ENCODE peak calls at places on chromosome 12, in seven cellular contexts. O is tibial artery; P is CD4-positive, alpha-beta T cell; D is activated CD8-positive, alpha-beta T cell treated with anti-CD3 and anti-CD28 coated beads for 36 hours; I is K562; N is H1; S is fibroblast of the aortic adventitia. A is an unnamed sample.

GRCh38 chr12:24560867-24561266 is 388.0 kb downstream of the BCAT1 start:
- DNase-seq in O (peak; percentile 67), I (no peak), S (peak; percentile 15), D (no peak), P (no peak), N (no peak), A (no peak)

GRCh38 chr12:2288001-2288400 is 235.2 kb downstream of the CACNA1C start:
- DNase-seq in S (peak; percentile 56), I (no peak), D (no peak), P (no peak), O (peak; percentile 66), N (no peak), A (no peak)

GRCh38 chr12:7705846-7706245 is 5.4 kb upstream of the DPPA3 start:
- DNase-seq in N (no peak), I (no peak), S (no peak), O (no peak), P (no peak), D (no peak), A (no peak)

GRCh38 chr12:75765170-75766059 is 254.0 kb upstream of the KRR1 start:
- DNase-seq in O (no peak), N (no peak), P (no peak), D (no peak), S (no peak), I (no peak), A (no peak)

GRCh38 chr12:5614206-5614605 is 182.3 kb downstream of the NTF3 start:
- DNase-seq in I (no peak), O (no peak), D (no peak), P (no peak), S (no peak), N (no peak), A (no peak)

GRCh38 chr12:2258035-2258434 is 205.2 kb downstream of the CACNA1C start:
- DNase-seq in D (no peak), I (no peak), P (no peak), S (peak; percentile 50), O (no peak), N (no peak), A (no peak)

GRCh38 chr12:104957388-104958008 is 592 bp downstream of the SLC41A2 start:
- DNase-seq in N (no peak), O (no peak), S (no peak), I (peak; percentile 19), P (peak; percentile 13), D (peak; percentile 49), A (no peak)

GRCh38 chr12:16165506-16165905 is 112.0 kb downstream of the SLC15A5 start:
- DNase-seq in I (no peak), P (no peak), S (peak; percentile 75), N (peak; percentile 5), D (peak; percentile 3), O (peak; percentile 66), A (peak; percentile 34)

GRCh38 chr12:104137175-104137901 is 672 bp downstream of the NFYB start:
- DNase-seq in I (peak; percentile 53), P (peak; percentile 18), O (peak; percentile 67), D (peak; percentile 69), N (no peak), S (peak; percentile 41), A (peak; percentile 48)

GRCh38 chr12:7099290-7099996 is 7.2 kb upstream of the C1R start:
- DNase-seq in D (no peak), N (no peak), I (no peak), O (peak; percentile 58), P (no peak), S (no peak), A (no peak)

GRCh38 chr12:124286414-124286813 is 8.5 kb upstream of the RFLNA start:
- DNase-seq in O (no peak), S (no peak), D (no peak), N (no peak), I (no peak), P (no peak), A (no peak)

GRCh38 chr12:252634-253033 is 10.0 kb downstream of the SLC6A13 start:
- DNase-seq in I (no peak), O (no peak), P (no peak), S (no peak), D (no peak), N (no peak), A (no peak)

GRCh38 chr12:58148405-58148804 is 207.0 kb downstream of the ATP23 start:
- DNase-seq in O (no peak), N (no peak), I (no peak), S (peak; percentile 19), D (no peak), P (no peak), A (peak; percentile 4)

GRCh38 chr12:93683410-93683809 is 6.2 kb downstream of the CRADD start:
- DNase-seq in S (no peak), P (no peak), D (no peak), N (no peak), O (no peak), I (no peak), A (no peak)
- TF ChIP-seq CTCF in S (no peak), P (no peak), D (no peak), N (no peak), O (no peak), I (no peak), A (no peak)

GRCh38 chr12:94245984-94246383 is 97.6 kb downstream of the PLXNC1 start:
- DNase-seq in S (no peak), O (no peak), I (no peak), D (no peak), N (no peak), P (no peak), A (no peak)

GRCh38 chr12:94248582-94248981 is 100.2 kb downstream of the PLXNC1 start:
- DNase-seq in I (no peak), D (no peak), N (no peak), O (no peak), S (no peak), P (no peak), A (no peak)

GRCh38 chr12:94247256-94247655 is 98.9 kb downstream of the PLXNC1 start:
- DNase-seq in I (no peak), O (no peak), D (no peak), P (no peak), S (no peak), N (no peak), A (no peak)

GRCh38 chr12:94242871-94243270 is 94.5 kb downstream of the PLXNC1 start:
- DNase-seq in D (no peak), N (no peak), S (no peak), I (no peak), P (no peak), O (no peak), A (no peak)

GRCh38 chr12:94244165-94245133 is 96.1 kb downstream of the PLXNC1 start:
- DNase-seq in P (peak; percentile 6), I (peak; percentile 32), O (no peak), S (no peak), D (peak; percentile 79), N (no peak), A (no peak)
- TF ChIP-seq CTCF in P (no peak), I (no peak), O (no peak), S (no peak), D (no peak), N (no peak), A (no peak)

DNA sequence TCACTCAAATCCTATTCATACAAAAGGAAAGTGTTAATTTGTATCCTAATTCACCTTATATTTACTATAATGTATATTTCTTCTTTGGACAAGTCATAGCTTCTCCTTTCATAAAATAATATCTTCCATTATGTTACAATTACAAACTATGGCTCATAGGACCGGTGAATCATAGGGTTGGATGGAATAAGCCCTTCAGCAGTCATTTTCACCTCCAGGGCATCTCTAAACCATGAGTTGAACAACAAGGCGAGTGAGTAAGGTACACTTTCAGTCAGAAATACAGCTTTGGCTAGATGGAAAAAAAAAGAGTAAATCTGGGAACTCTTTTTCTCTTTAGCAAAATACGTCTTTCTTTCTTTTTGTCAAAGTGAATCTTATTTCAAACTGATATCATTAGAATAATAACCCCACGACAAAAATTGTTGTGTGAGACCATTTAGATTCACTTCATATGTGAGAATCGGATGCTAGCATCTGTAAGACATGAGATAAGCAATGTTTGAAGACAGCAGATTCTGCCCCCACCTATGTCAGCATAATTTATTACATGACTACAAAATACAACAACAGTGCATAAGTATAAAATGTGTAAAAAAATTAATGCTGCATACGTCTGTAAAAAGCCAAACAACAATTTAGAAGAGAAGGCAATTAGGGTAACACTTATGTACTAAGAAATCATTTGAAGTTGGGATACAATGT is 184.4 kb upstream of the SLC38A2 start:
- DNase-seq in N (no peak), O (no peak), D (peak; percentile 6), P (no peak), I (peak; percentile 24), S (peak; percentile 87), A (no peak)
- TF ChIP-seq CTCF in N (no peak), O (no peak), D (no peak), P (no peak), I (no peak), S (peak; percentile 23), A (no peak)

GRCh38 chr12:47818701-47819543 is 781 bp downstream of the HDAC7 start:
- DNase-seq in O (peak; percentile 86), D (peak; percentile 58), I (peak; percentile 77), N (no peak), P (peak; percentile 19), S (no peak), A (peak; percentile 70)
- TF ChIP-seq CTCF in O (no peak), D (no peak), I (peak; percentile 63), N (peak; percentile 49), P (no peak), S (peak; percentile 50), A (no peak)

DNA sequence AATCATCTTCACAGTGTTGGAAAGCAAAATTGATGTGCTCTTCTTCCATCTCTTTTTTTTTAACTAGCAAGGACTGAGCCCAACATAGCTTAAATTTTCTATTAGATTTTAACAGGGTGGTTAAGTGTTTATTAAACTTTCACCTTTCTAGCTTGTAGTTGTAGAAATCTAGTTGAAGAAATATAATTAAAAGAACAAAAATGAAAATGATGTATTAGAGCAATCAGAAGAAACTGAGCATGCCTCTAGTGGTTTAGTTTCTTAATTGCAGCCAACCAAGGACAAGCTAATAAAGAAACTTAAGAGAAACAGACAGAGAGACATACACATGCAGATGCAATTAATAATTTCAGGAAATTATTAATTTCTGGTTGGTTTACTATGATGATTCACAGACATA is 673.0 kb upstream of the LMO3 start:
- DNase-seq in I (no peak), O (no peak), S (no peak), N (no peak), P (no peak), D (no peak), A (no peak)
- TF ChIP-seq CTCF in I (no peak), O (no peak), S (no peak), N (no peak), P (no peak), D (no peak), A (peak; percentile 70)

GRCh38 chr12:72986963-72987362 is 714.8 kb downstream of the TRHDE start:
- DNase-seq in P (no peak), I (no peak), S (no peak), N (no peak), O (no peak), D (no peak), A (no peak)

DNA sequence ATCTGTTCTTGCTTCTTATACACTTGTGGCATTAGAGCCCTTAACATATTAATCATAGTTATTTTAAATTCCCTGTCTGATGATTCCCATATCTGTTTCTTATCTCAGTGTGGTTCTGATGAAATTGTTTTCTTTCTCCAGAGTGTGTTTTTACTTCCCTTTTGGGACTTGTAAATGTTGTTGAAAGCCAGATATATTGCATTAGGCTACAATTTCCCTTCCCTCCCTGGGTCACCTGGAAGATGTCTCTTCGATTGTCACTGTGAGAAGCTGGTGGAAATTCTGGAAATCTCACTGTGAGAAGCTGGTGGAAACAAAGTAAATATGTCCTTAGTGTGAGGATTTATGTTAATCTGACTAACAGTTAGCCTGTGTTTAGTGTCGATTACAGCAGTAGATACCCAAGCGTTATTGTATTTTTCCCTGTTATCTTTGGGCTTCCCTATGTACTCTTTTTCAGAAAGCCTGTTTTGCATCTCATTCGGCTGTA is 717.3 kb downstream of the TRHDE start:
- DNase-seq in O (no peak), P (no peak), N (no peak), D (no peak), S (no peak), I (no peak), A (no peak)
- TF ChIP-seq CTCF in O (no peak), P (no peak), N (no peak), D (no peak), S (no peak), I (no peak), A (no peak)

A was measured in endothelial cell.